ENCODE peak calls at places on chromosomes 13 and 19, in nine cellular contexts. E is HCT116; M is COR-L47; Z is cardiac fibroblast; H is activated CD4-positive, alpha-beta T cell treated with anti-CD3 and anti-CD28 coated beads, Interleukin-2, amount 50 U/mL, for 4 hours; U is NCI-H345; D is GM04504; O is CD8-positive, alpha-beta T cell; C is posterior cingulate gyrus. L is an unnamed sample.

GRCh38 chr19:11570039-11570462 is 7.4 kb downstream of the ACP5 start:
- DNase-seq in E (no peak), M (no peak), Z (no peak), H (no peak), U (no peak), D (no peak), O (no peak), C (no peak), L (no peak)

GRCh38 chr19:3683866-3684816 is 16.1 kb downstream of the PIP5K1C start:
- DNase-seq in E (no peak), M (no peak), Z (peak), H (no peak), U (no peak), D (no peak), O (no peak), C (peak), L (no peak)

GRCh38 chr19:39351537-39352037 is 9.4 kb downstream of the SAMD4B start:
- DNase-seq in E (no peak), M (no peak), Z (no peak), H (no peak), U (no peak), D (no peak), O (no peak), C (no peak), L (no peak)

GRCh38 chr13:102386461-102386860 is 15.4 kb downstream of the FGF14 start:
- DNase-seq in E (no peak), M (no peak), Z (no peak), H (no peak), U (no peak), D (no peak), O (no peak), C (no peak), L (no peak)

GRCh38 chr13:63636231-63636993 is 2220.8 kb upstream of the PCDH20 start:
- DNase-seq in E (peak), M (peak), Z (peak), H (no peak), U (peak), D (no peak), O (no peak), C (no peak), L (no peak)

GRCh38 chr13:45082964-45083363 is 37.3 kb upstream of the GTF2F2 start:
- DNase-seq in E (no peak), M (no peak), Z (peak), H (no peak), U (no peak), D (peak), O (no peak), C (no peak), L (no peak)

GRCh38 chr13:74361274-74361673 is 227.1 kb upstream of the KLF12 start:
- DNase-seq in E (no peak), M (no peak), Z (no peak), H (no peak), U (no peak), D (no peak), O (no peak), C (no peak), L (no peak)

GRCh38 chr19:44846455-44847143 is 502 bp downstream of the NECTIN2 start:
- DNase-seq in E (no peak), M (peak), Z (peak), H (no peak), U (no peak), D (no peak), O (no peak), C (no peak), L (no peak)

GRCh38 chr13:74026753-74027152 is 107.5 kb downstream of the KLF12 start:
- DNase-seq in E (no peak), M (no peak), Z (peak), H (peak), U (no peak), D (no peak), O (peak), C (no peak), L (no peak)

GRCh38 chr13:82294226-82294625 is 1588.0 kb downstream of the SLITRK1 start:
- DNase-seq in E (no peak), M (no peak), Z (no peak), H (no peak), U (no peak), D (no peak), O (no peak), C (no peak), L (no peak)

GRCh38 chr13:68609671-68610070 is 1379.5 kb upstream of the PCDH9 start:
- DNase-seq in E (no peak), M (no peak), Z (no peak), H (no peak), U (no peak), D (no peak), O (no peak), C (no peak), L (no peak)

GRCh38 chr13:25111557-25111956 is 15.6 kb downstream of the PABPC3 start:
- DNase-seq in E (no peak), M (no peak), Z (peak), H (no peak), U (no peak), D (no peak), O (no peak), C (no peak), L (no peak)

GRCh38 chr13:60111726-60112125 is 52.0 kb downstream of the DIAPH3 start:
- DNase-seq in E (no peak), M (no peak), Z (peak), H (no peak), U (no peak), D (no peak), O (no peak), C (no peak), L (no peak)

GRCh38 chr13:68988176-68988575 is 1119.5 kb upstream of the ATXN8OS start:
- DNase-seq in E (no peak), M (no peak), Z (no peak), H (no peak), U (no peak), D (no peak), O (no peak), C (no peak), L (no peak)

GRCh38 chr19:29277107-29277506 is 64.2 kb upstream of the UQCRFS1 start:
- DNase-seq in E (no peak), M (peak), Z (no peak), H (peak), U (no peak), D (no peak), O (peak), C (no peak), L (no peak)

GRCh38 chr13:72437458-72437857 is 290.0 kb downstream of the MZT1 start:
- DNase-seq in E (no peak), M (no peak), Z (peak), H (no peak), U (no peak), D (peak), O (no peak), C (no peak), L (no peak)

GRCh38 chr19:50647879-50648615 is 1.2 kb upstream of the C19orf81 start:
- DNase-seq in E (no peak), M (no peak), Z (no peak), H (no peak), U (no peak), D (no peak), O (no peak), C (no peak), L (no peak)

GRCh38 chr19:54302252-54302651 is 10.7 kb downstream of the LILRA5 start:
- DNase-seq in E (no peak), M (no peak), Z (no peak), H (no peak), U (no peak), D (no peak), O (no peak), C (no peak), L (peak)

GRCh38 chr19:11422163-11423068 is 3.3 kb upstream of the RGL3 start:
- DNase-seq in E (no peak), M (no peak), Z (peak), H (peak), U (no peak), D (peak), O (peak), C (peak), L (no peak)

GRCh38 chr13:99281811-99282263 is 23.7 kb upstream of the GPR18 start:
- DNase-seq in E (no peak), M (no peak), Z (no peak), H (peak), U (no peak), D (peak), O (no peak), C (no peak), L (no peak)

GRCh38 chr13:90105276-90105675 is 1242.2 kb upstream of the MIR17HG start:
- DNase-seq in E (no peak), M (no peak), Z (peak), H (no peak), U (no peak), D (no peak), O (no peak), C (no peak), L (no peak)

GRCh38 chr13:109821038-109821545 is 34.7 kb upstream of the IRS2 start:
- DNase-seq in E (no peak), M (no peak), Z (no peak), H (no peak), U (no peak), D (no peak), O (no peak), C (no peak), L (no peak)

GRCh38 chr19:13099073-13099999 is 3.3 kb downstream of the LYL1 start:
- DNase-seq in E (no peak), M (peak), Z (peak), H (peak), U (no peak), D (peak), O (peak), C (peak), L (peak)

GRCh38 chr19:48696353-48697010 is 711 bp downstream of the FUT2 start:
- DNase-seq in E (no peak), M (peak), Z (no peak), H (no peak), U (no peak), D (no peak), O (no peak), C (no peak), L (no peak)

GRCh38 chr19:4151623-4152022 is 1.8 kb upstream of the CREB3L3 start:
- DNase-seq in E (no peak), M (no peak), Z (no peak), H (no peak), U (no peak), D (no peak), O (no peak), C (no peak), L (no peak)

GRCh38 chr19:18020212-18021067 is 12.5 kb downstream of the ARRDC2 start:
- DNase-seq in E (no peak), M (no peak), Z (peak), H (no peak), U (no peak), D (no peak), O (no peak), C (peak), L (no peak)

GRCh38 chr13:111566567-111566966 is 246.1 kb downstream of the TEX29 start:
- DNase-seq in E (no peak), M (no peak), Z (no peak), H (no peak), U (no peak), D (no peak), O (no peak), C (no peak), L (no peak)

GRCh38 chr19:29714953-29715694 is at the start of gene C19orf12:
- DNase-seq in E (no peak), M (peak), Z (peak), H (peak), U (peak), D (no peak), O (peak), C (peak), L (peak)

GRCh38 chr13:77325371-77325941 is 1.4 kb downstream of the MYCBP2 start:
- DNase-seq in E (no peak), M (no peak), Z (peak), H (no peak), U (no peak), D (no peak), O (no peak), C (no peak), L (no peak)

GRCh38 chr13:46687810-46688209 is 109.2 kb downstream of the ESD start:
- DNase-seq in E (peak), M (peak), Z (peak), H (peak), U (no peak), D (no peak), O (no peak), C (no peak), L (no peak)

GRCh38 chr19:7926727-7927604 is 1.0 kb upstream of the CTXN1 start:
- DNase-seq in E (no peak), M (no peak), Z (no peak), H (no peak), U (no peak), D (no peak), O (no peak), C (no peak), L (no peak)

GRCh38 chr19:5338661-5339469 is 1.7 kb downstream of the PTPRS start:
- DNase-seq in E (no peak), M (peak), Z (no peak), H (no peak), U (no peak), D (no peak), O (no peak), C (peak), L (no peak)

GRCh38 chr19:38900220-38900629 is 456 bp downstream of the NFKBIB start:
- DNase-seq in E (no peak), M (no peak), Z (no peak), H (no peak), U (no peak), D (no peak), O (no peak), C (no peak), L (no peak)

GRCh38 chr13:28401303-28402056 is 93.4 kb downstream of the FLT1 start:
- DNase-seq in E (no peak), M (no peak), Z (peak), H (no peak), U (no peak), D (peak), O (no peak), C (no peak), L (no peak)

GRCh38 chr19:16106121-16106520 is 5.6 kb upstream of the RAB8A start:
- DNase-seq in E (no peak), M (no peak), Z (peak), H (no peak), U (no peak), D (no peak), O (no peak), C (no peak), L (no peak)

GRCh38 chr19:45753548-45753947 is 15.5 kb downstream of the SIX5 start:
- DNase-seq in E (no peak), M (no peak), Z (no peak), H (no peak), U (no peak), D (no peak), O (no peak), C (no peak), L (no peak)

L was measured in KG1.